ENCODE peak calls at places on chromosomes 13 and 19, in four cellular contexts. N is heart left ventricle, G is glutamatergic neuron, Y is MCF 10A. T is an unnamed sample.

GRCh38 chr13:113144255-113144629 is 14.2 kb upstream of the PROZ start:
- DNase-seq in N (no peak), G (no peak), Y (no peak), T (peak)

GRCh38 chr13:23828866-23829265 is 60.3 kb downstream of the MIPEP start:
- DNase-seq in N (no peak), G (no peak), Y (peak), T (no peak)

GRCh38 chr13:20441879-20442278 is 83.8 kb downstream of the CRYL1 start:
- DNase-seq in N (no peak), G (no peak), Y (no peak), T (no peak)

GRCh38 chr13:95494082-95494681 is 58.3 kb upstream of the CLDN10 start:
- DNase-seq in N (no peak), G (no peak), Y (peak), T (no peak)

GRCh38 chr19:6393982-6394412 is 1.0 kb upstream of the GTF2F1 start:
- DNase-seq in N (no peak), G (no peak), Y (no peak), T (no peak)

GRCh38 chr13:101309014-101309619 is 107.2 kb downstream of the NALCN start:
- DNase-seq in N (no peak), G (no peak), Y (peak), T (no peak)

GRCh38 chr13:112928020-112928931 is 40.7 kb upstream of the MCF2L start:
- DNase-seq in N (no peak), G (no peak), Y (no peak), T (no peak)

GRCh38 chr13:19910336-19911072 is 47.1 kb upstream of the ZMYM5 start:
- DNase-seq in N (no peak), G (no peak), Y (peak), T (no peak)

GRCh38 chr13:65971541-65971940 is 1258.6 kb downstream of the PCDH9 start:
- DNase-seq in N (no peak), G (no peak), Y (no peak), T (no peak)

GRCh38 chr13:111903143-111903542 is 163.8 kb upstream of the SOX1 start:
- DNase-seq in N (no peak), G (no peak), Y (no peak), T (peak)

GRCh38 chr13:97574926-97575325 is 141.0 kb downstream of the RAP2A start:
- DNase-seq in N (peak), G (peak), Y (peak), T (no peak)

GRCh38 chr19:30227071-30227621 is 145.0 kb upstream of the ZNF536 start:
- DNase-seq in N (no peak), G (no peak), Y (no peak), T (no peak)

GRCh38 chr19:534088-534487 is 2.5 kb downstream of the CDC34 start:
- DNase-seq in N (no peak), G (no peak), Y (no peak), T (no peak)
- TF ChIP-seq CTCF in N (no peak), G (no peak), Y (no peak), T (no peak)

GRCh38 chr19:50315773-50316448 is 13.3 kb downstream of the KCNC3 start:
- DNase-seq in N (no peak), G (peak), Y (no peak), T (no peak)
- TF ChIP-seq CTCF in N (no peak), G (no peak), Y (no peak), T (peak)

DNA sequence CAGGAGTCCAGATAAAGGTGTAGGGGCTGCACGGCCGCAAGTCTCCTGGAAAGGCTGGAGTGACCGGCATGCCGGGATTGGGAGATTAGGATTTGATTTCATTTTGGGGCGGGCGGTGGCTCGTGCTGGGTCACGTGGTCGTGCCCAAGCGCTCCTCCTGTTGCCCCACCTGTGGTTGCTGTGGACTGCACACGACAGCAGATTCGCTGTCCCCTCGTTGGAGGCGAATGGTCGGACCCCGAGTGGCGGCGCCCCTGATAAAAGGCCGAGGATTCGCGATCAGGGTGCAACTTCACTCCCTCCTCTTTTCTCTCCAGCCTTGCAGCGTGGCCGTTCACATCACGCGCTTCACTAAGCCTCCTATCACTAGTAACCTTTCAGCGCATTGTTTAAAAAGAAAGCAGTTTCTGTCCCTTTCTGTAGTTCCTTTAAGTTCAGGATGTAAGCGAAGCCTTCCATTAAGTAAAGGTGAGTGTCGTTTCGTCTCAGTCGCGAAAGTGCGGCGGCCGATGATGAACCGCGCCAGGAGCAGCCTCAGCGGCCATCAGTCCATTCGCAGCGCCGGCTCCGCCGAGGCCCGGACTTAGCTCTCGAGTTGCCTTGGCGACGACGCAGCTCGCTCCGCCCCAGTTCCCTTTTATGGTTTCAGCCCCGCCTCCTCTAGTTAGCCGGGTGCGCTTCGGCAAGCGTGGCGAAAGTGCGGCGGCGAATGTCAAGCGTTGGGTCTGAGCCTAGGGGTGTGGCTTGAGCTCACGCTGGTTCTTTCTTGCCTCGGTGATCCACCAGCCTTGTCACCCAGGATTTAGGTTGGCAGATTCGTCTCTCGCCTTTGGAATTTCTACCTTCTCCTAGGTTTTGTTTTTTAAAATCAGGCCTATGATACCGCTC is 1.7 kb upstream of the PPP1R37 start:
- DNase-seq in N (peak), G (peak), Y (peak), T (peak)
- TF ChIP-seq CTCF in N (no peak), G (no peak), Y (no peak), T (no peak)

GRCh38 chr13:42214445-42214844 is 57.5 kb upstream of the AKAP11 start:
- DNase-seq in N (no peak), G (no peak), Y (peak), T (no peak)

GRCh38 chr13:42219051-42219450 is 52.9 kb upstream of the AKAP11 start:
- DNase-seq in N (no peak), G (no peak), Y (no peak), T (no peak)

GRCh38 chr13:42216422-42216735 is 55.6 kb upstream of the AKAP11 start:
- DNase-seq in N (no peak), G (no peak), Y (no peak), T (no peak)

GRCh38 chr13:42218576-42218975 is 53.4 kb upstream of the AKAP11 start:
- DNase-seq in N (no peak), G (no peak), Y (peak), T (no peak)

GRCh38 chr13:42215578-42216421 is 56.2 kb upstream of the AKAP11 start:
- DNase-seq in N (no peak), G (peak), Y (peak), T (no peak)
- TF ChIP-seq CTCF in N (peak), G (peak), Y (peak), T (peak)

GRCh38 chr19:44653343-44653742 is 9.6 kb downstream of the PVR start:
- DNase-seq in N (no peak), G (no peak), Y (no peak), T (no peak)

GRCh38 chr19:44658069-44658727 is 13.1 kb upstream of the CEACAM19 start:
- DNase-seq in N (no peak), G (no peak), Y (no peak), T (no peak)

GRCh38 chr19:44657211-44657921 is 13.7 kb downstream of the PVR start:
- DNase-seq in N (peak), G (peak), Y (peak), T (peak)

GRCh38 chr19:44649578-44650145 is 6.0 kb downstream of the PVR start:
- DNase-seq in N (no peak), G (no peak), Y (no peak), T (no peak)

GRCh38 chr19:44653977-44654784 is 10.5 kb downstream of the PVR start:
- DNase-seq in N (peak), G (peak), Y (peak), T (no peak)
- TF ChIP-seq CTCF in N (peak), G (peak), Y (peak), T (peak)

GRCh38 chr19:37987356-37988332 is 80.6 kb downstream of the SIPA1L3 start:
- DNase-seq in N (no peak), G (peak), Y (no peak), T (no peak)
- TF ChIP-seq CTCF in N (no peak), G (peak), Y (no peak), T (peak)

GRCh38 chr13:91693466-91693865 is 295.0 kb downstream of the GPC5 start:
- DNase-seq in N (no peak), G (peak), Y (no peak), T (no peak)
- TF ChIP-seq CTCF in N (no peak), G (no peak), Y (no peak), T (no peak)

DNA sequence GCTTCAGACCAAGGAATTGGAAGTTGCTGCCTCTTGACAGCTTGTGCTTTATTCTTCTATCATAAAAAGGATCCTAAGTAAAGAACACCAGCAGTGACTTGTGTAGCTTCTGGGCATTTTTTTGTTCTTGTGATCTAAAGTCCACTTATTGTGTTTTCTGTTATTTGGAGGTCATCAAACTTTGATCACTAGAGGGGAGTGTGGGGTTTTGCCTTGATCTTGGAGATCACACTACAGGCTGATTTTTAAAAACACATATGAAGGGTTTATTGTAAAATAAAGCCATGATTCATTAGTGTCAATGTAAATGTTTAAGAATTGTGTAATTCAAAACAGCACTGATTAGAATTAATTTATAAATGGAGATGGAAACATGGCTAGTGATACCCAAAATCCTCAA is 328.7 kb upstream of the EDNRB start:
- DNase-seq in N (no peak), G (no peak), Y (no peak), T (no peak)
- TF ChIP-seq CTCF in N (no peak), G (no peak), Y (no peak), T (no peak)

DNA sequence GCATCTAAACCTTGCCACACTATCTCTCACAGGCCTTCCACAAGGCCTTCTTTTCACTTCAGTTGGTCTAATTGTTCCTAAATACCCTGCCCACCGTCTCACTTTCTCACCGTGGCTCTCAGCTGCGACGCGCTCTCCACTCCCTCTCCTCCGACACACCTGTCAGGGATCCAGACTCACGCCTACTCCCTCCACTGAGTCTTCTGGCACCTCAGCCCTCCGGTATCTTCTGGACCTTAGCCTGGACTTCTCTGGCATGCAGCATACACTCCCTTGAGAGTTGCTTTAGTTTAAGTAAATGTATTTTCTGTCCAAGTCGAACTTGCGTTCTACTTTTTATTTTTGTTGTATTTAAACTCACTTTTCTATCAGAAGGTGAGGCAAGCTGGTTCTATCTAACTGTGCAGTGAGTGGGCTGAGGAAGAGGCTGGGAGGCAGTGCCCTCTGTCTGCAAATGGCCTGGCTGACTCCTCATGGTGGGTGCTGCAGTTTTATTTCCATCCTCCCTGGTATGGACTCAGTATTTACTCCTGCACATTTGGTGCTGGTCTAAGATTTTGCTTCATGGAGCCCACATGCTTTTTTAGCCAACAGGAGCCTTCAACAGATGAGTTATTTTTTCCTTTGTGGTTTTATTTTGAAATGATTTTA is 28.5 kb upstream of the ARGLU1 start:
- DNase-seq in N (peak), G (no peak), Y (no peak), T (no peak)
- TF ChIP-seq CTCF in N (no peak), G (no peak), Y (no peak), T (no peak)

GRCh38 chr19:13190781-13191540 is 40.8 kb downstream of the IER2 start:
- DNase-seq in N (no peak), G (no peak), Y (no peak), T (no peak)

GRCh38 chr19:13198634-13199033 is 48.4 kb downstream of the IER2 start:
- DNase-seq in N (no peak), G (no peak), Y (no peak), T (no peak)

DNA sequence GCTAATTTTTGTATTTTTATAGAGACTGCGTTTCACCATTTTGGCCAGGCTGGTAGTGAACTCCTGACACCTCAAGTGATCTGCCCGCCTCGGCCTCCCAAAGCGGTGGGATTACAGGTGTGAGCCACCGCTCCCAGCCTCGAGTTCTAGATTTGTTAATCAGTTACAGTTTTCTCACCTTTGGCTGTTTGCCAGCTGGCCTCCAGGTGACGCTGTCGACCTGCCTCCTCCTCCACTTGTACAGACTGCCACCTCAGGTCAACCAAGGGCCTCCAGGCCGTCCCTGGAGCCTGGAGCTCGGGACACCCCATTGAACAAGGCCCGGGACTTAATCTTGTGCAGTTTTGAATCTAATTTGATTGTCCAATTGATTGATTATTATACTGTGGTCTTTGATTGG is 45.5 kb downstream of the IER2 start:
- DNase-seq in N (no peak), G (peak), Y (peak), T (no peak)
- TF ChIP-seq CTCF in N (no peak), G (peak), Y (no peak), T (peak)

T was measured in type B pancreatic cell.